ENCODE peak calls at places on chromosomes 2 and 18, in six cellular contexts. W is astrocyte of the spinal cord, P is pons, G is skeletal muscle cell, S is NCI-H460, H is choroid plexus epithelial cell. N is an unnamed sample.

GRCh38 chr2:235026137-235026536 is 74.3 kb downstream of the SH3BP4 start:
- DNase-seq in W (peak), P (no peak), H (peak), S (peak), G (peak), N (no peak)

GRCh38 chr2:209990838-209991237 is 11.6 kb upstream of the RPE start:
- DNase-seq in P (no peak), G (no peak), H (no peak), W (no peak), S (no peak), N (no peak)

GRCh38 chr2:39805936-39806608 is 27.0 kb upstream of the THUMPD2 start:
- DNase-seq in P (no peak), H (peak), G (peak), S (no peak), W (peak), N (no peak)

GRCh38 chr18:33440384-33441043 is at the start of gene CCDC178:
- DNase-seq in S (no peak), P (no peak), G (peak), W (peak), H (peak), N (peak)

GRCh38 chr2:231409773-231410172 is 14.3 kb downstream of the B3GNT7 start:
- DNase-seq in H (no peak), G (no peak), P (no peak), W (no peak), S (no peak), N (no peak)

GRCh38 chr2:158602027-158602426 is 145.3 kb downstream of the PKP4 start:
- DNase-seq in G (no peak), S (no peak), W (no peak), P (no peak), H (no peak), N (no peak)

GRCh38 chr18:77486985-77487384 is 237.3 kb downstream of the GALR1 start:
- DNase-seq in P (no peak), G (peak), H (peak), S (no peak), W (no peak), N (no peak)

GRCh38 chr2:43127208-43127940 is 99.0 kb downstream of the ZFP36L2 start:
- DNase-seq in H (peak), W (no peak), P (no peak), S (peak), G (no peak), N (peak)

GRCh38 chr2:126913329-126913728 is 14.6 kb downstream of the TEX51 start:
- DNase-seq in S (no peak), P (no peak), H (no peak), G (no peak), W (no peak), N (no peak)

GRCh38 chr18:5297582-5297981 is 2.1 kb upstream of the ZBTB14 start:
- DNase-seq in H (no peak), P (no peak), S (no peak), G (no peak), W (no peak), N (no peak)